ENCODE peak calls at places on chromosomes 13 and 19, in four cellular contexts. One of them, this sample, is unnamed.

GRCh38 chr19:51546650-51547396 is 15.4 kb upstream of the SIGLEC6 start:
- DNase-seq in NCI-H69: no peak
- DNase-seq in EL: peak
- DNase-seq in DMS79 treated with DMSO at 0.1 percent for 48 hours: no peak
- DNase-seq in this sample: no peak

GRCh38 chr13:99585609-99586008 is 84.3 kb downstream of the TM9SF2 start:
- DNase-seq in NCI-H69: no peak
- DNase-seq in EL: no peak
- DNase-seq in DMS79 treated with DMSO at 0.1 percent for 48 hours: no peak
- DNase-seq in this sample: no peak

GRCh38 chr13:20394506-20394905 is 131.2 kb downstream of the CRYL1 start:
- DNase-seq in NCI-H69: no peak
- DNase-seq in EL: no peak
- DNase-seq in DMS79 treated with DMSO at 0.1 percent for 48 hours: no peak
- DNase-seq in this sample: no peak

GRCh38 chr13:63307239-63307638 is 1891.6 kb upstream of the PCDH20 start:
- DNase-seq in NCI-H69: peak
- DNase-seq in EL: no peak
- DNase-seq in DMS79 treated with DMSO at 0.1 percent for 48 hours: no peak
- DNase-seq in this sample: peak

GRCh38 chr13:51125495-51126226 is 14.6 kb upstream of the C13orf42 start:
- DNase-seq in NCI-H69: peak
- DNase-seq in EL: peak
- DNase-seq in DMS79 treated with DMSO at 0.1 percent for 48 hours: no peak
- DNase-seq in this sample: peak

GRCh38 chr13:61916483-61916882 is 500.8 kb upstream of the PCDH20 start:
- DNase-seq in NCI-H69: no peak
- DNase-seq in EL: no peak
- DNase-seq in DMS79 treated with DMSO at 0.1 percent for 48 hours: no peak
- DNase-seq in this sample: no peak

GRCh38 chr13:53250272-53250875 is 221.8 kb downstream of the OLFM4 start:
- DNase-seq in NCI-H69: peak
- DNase-seq in EL: peak
- DNase-seq in DMS79 treated with DMSO at 0.1 percent for 48 hours: peak
- DNase-seq in this sample: peak

GRCh38 chr19:14450168-14450874 is 17.2 kb downstream of the PKN1 start:
- DNase-seq in NCI-H69: peak
- DNase-seq in EL: peak
- DNase-seq in DMS79 treated with DMSO at 0.1 percent for 48 hours: no peak
- DNase-seq in this sample: peak

GRCh38 chr13:74270018-74270417 is 135.8 kb upstream of the KLF12 start:
- DNase-seq in NCI-H69: no peak
- DNase-seq in EL: no peak
- DNase-seq in DMS79 treated with DMSO at 0.1 percent for 48 hours: no peak
- DNase-seq in this sample: no peak

GRCh38 chr19:46602392-46603194 is 1.5 kb downstream of the CALM3 start:
- DNase-seq in NCI-H69: no peak
- DNase-seq in EL: no peak
- DNase-seq in DMS79 treated with DMSO at 0.1 percent for 48 hours: no peak
- DNase-seq in this sample: no peak

GRCh38 chr13:101049166-101049850 is 367.0 kb downstream of the NALCN start:
- DNase-seq in NCI-H69: no peak
- DNase-seq in EL: peak
- DNase-seq in DMS79 treated with DMSO at 0.1 percent for 48 hours: no peak
- DNase-seq in this sample: no peak

GRCh38 chr19:20357921-20358320 is 190.9 kb downstream of the ZNF486 start:
- DNase-seq in NCI-H69: peak
- DNase-seq in EL: no peak
- DNase-seq in DMS79 treated with DMSO at 0.1 percent for 48 hours: no peak
- DNase-seq in this sample: no peak

GRCh38 chr13:40063743-40064142 is 408.3 kb downstream of the COG6 start:
- DNase-seq in NCI-H69: no peak
- DNase-seq in EL: no peak
- DNase-seq in DMS79 treated with DMSO at 0.1 percent for 48 hours: no peak
- DNase-seq in this sample: peak

GRCh38 chr13:113087923-113088690 is 17.5 kb upstream of the F7 start:
- DNase-seq in NCI-H69: no peak
- DNase-seq in EL: no peak
- DNase-seq in DMS79 treated with DMSO at 0.1 percent for 48 hours: no peak
- DNase-seq in this sample: no peak

GRCh38 chr13:46354143-46355087 is 32.6 kb downstream of the RUBCNL start:
- DNase-seq in NCI-H69: no peak
- DNase-seq in EL: peak
- DNase-seq in DMS79 treated with DMSO at 0.1 percent for 48 hours: no peak
- DNase-seq in this sample: peak

GRCh38 chr19:54188224-54188871 is 1.0 kb downstream of the MBOAT7 start:
- DNase-seq in NCI-H69: no peak
- DNase-seq in EL: peak
- DNase-seq in DMS79 treated with DMSO at 0.1 percent for 48 hours: no peak
- DNase-seq in this sample: peak

GRCh38 chr19:27718262-27718661 is 1494.7 kb downstream of the UQCRFS1 start:
- DNase-seq in NCI-H69: no peak
- DNase-seq in EL: no peak
- DNase-seq in DMS79 treated with DMSO at 0.1 percent for 48 hours: no peak
- DNase-seq in this sample: no peak

GRCh38 chr13:79267560-79267959 is 138.5 kb downstream of the RBM26 start:
- DNase-seq in NCI-H69: no peak
- DNase-seq in EL: no peak
- DNase-seq in DMS79 treated with DMSO at 0.1 percent for 48 hours: no peak
- DNase-seq in this sample: no peak

GRCh38 chr13:86974251-86974994 is 696.7 kb upstream of the SLITRK5 start:
- DNase-seq in NCI-H69: no peak
- DNase-seq in EL: no peak
- DNase-seq in DMS79 treated with DMSO at 0.1 percent for 48 hours: no peak
- DNase-seq in this sample: peak

GRCh38 chr19:49818691-49819331 is 722 bp downstream of the MED25 start:
- DNase-seq in NCI-H69: peak
- DNase-seq in EL: no peak
- DNase-seq in DMS79 treated with DMSO at 0.1 percent for 48 hours: no peak
- DNase-seq in this sample: peak

GRCh38 chr19:7645656-7646425 is 8.9 kb downstream of the STXBP2 start:
- DNase-seq in NCI-H69: no peak
- DNase-seq in EL: no peak
- DNase-seq in DMS79 treated with DMSO at 0.1 percent for 48 hours: no peak
- DNase-seq in this sample: no peak

GRCh38 chr19:43751466-43752220 is 3.1 kb downstream of the SMG9 start:
- DNase-seq in NCI-H69: no peak
- DNase-seq in EL: peak
- DNase-seq in DMS79 treated with DMSO at 0.1 percent for 48 hours: no peak
- DNase-seq in this sample: no peak

GRCh38 chr13:105327727-105328126 is 1207.7 kb downstream of the EFNB2 start:
- DNase-seq in NCI-H69: no peak
- DNase-seq in EL: peak
- DNase-seq in DMS79 treated with DMSO at 0.1 percent for 48 hours: no peak
- DNase-seq in this sample: no peak

GRCh38 chr19:44530777-44531176 is 1.3 kb upstream of the CEACAM20 start:
- DNase-seq in NCI-H69: no peak
- DNase-seq in EL: peak
- DNase-seq in DMS79 treated with DMSO at 0.1 percent for 48 hours: no peak
- DNase-seq in this sample: no peak

GRCh38 chr13:21309542-21310172 is 133.2 kb downstream of the MRPL57 start:
- DNase-seq in NCI-H69: no peak
- DNase-seq in EL: no peak
- DNase-seq in DMS79 treated with DMSO at 0.1 percent for 48 hours: no peak
- DNase-seq in this sample: no peak

GRCh38 chr19:40549007-40549708 is 27.5 kb upstream of the SHKBP1 start:
- DNase-seq in NCI-H69: peak
- DNase-seq in EL: peak
- DNase-seq in DMS79 treated with DMSO at 0.1 percent for 48 hours: no peak
- DNase-seq in this sample: peak

GRCh38 chr19:22532388-22533310 is 101.5 kb upstream of the ZNF492 start:
- DNase-seq in NCI-H69: no peak
- DNase-seq in EL: no peak
- DNase-seq in DMS79 treated with DMSO at 0.1 percent for 48 hours: no peak
- DNase-seq in this sample: no peak

GRCh38 chr19:35000647-35001501 is 751 bp downstream of the GRAMD1A start:
- DNase-seq in NCI-H69: peak
- DNase-seq in EL: peak
- DNase-seq in DMS79 treated with DMSO at 0.1 percent for 48 hours: peak
- DNase-seq in this sample: peak

GRCh38 chr13:78215458-78215857 is 296.8 kb upstream of the EDNRB start:
- DNase-seq in NCI-H69: no peak
- DNase-seq in EL: no peak
- DNase-seq in DMS79 treated with DMSO at 0.1 percent for 48 hours: no peak
- DNase-seq in this sample: no peak

GRCh38 chr13:106507560-106508274 is 27.7 kb downstream of the EFNB2 start:
- DNase-seq in NCI-H69: no peak
- DNase-seq in EL: peak
- DNase-seq in DMS79 treated with DMSO at 0.1 percent for 48 hours: no peak
- DNase-seq in this sample: no peak

GRCh38 chr19:47430041-47430802 is 10.9 kb upstream of the MEIS3 start:
- DNase-seq in NCI-H69: peak
- DNase-seq in EL: peak
- DNase-seq in DMS79 treated with DMSO at 0.1 percent for 48 hours: no peak
- DNase-seq in this sample: peak

GRCh38 chr13:30133554-30133912 is 173.8 kb downstream of the KATNAL1 start:
- DNase-seq in NCI-H69: peak
- DNase-seq in EL: no peak
- DNase-seq in DMS79 treated with DMSO at 0.1 percent for 48 hours: no peak
- DNase-seq in this sample: peak

GRCh38 chr19:16366056-16366432 is 41.4 kb downstream of the KLF2 start:
- DNase-seq in NCI-H69: no peak
- DNase-seq in EL: no peak
- DNase-seq in DMS79 treated with DMSO at 0.1 percent for 48 hours: no peak
- DNase-seq in this sample: no peak

GRCh38 chr13:106610511-106610910 is 42.6 kb upstream of the ARGLU1 start:
- DNase-seq in NCI-H69: no peak
- DNase-seq in EL: peak
- DNase-seq in DMS79 treated with DMSO at 0.1 percent for 48 hours: no peak
- DNase-seq in this sample: no peak

GRCh38 chr19:7833225-7834156 is 3.5 kb downstream of the EVI5L start:
- DNase-seq in NCI-H69: peak
- DNase-seq in EL: peak
- DNase-seq in DMS79 treated with DMSO at 0.1 percent for 48 hours: peak
- DNase-seq in this sample: no peak